ENCODE peak calls at places on chromosomes 12 and 14, in five cellular contexts. L is body of pancreas, S is cardiac muscle cell, I is AG04450, R is GM23338. Y is an unnamed sample. For H3K27me3, the result is how much of the 10 kb centered on the place peaks cover.

GRCh38 chr12:59928416-59928815 is 332.6 kb downstream of the SLC16A7 start:
- DNase-seq in L (peak), R (no peak), S (no peak), I (no peak), Y (no peak)

GRCh38 chr12:64088431-64089349 is 133.4 kb downstream of the KICS2 start:
- DNase-seq in L (peak), I (peak), S (peak), R (peak), Y (no peak)

GRCh38 chr14:50801706-50802105 is 29.3 kb downstream of the NIN start:
- DNase-seq in L (no peak), I (no peak), R (no peak), S (no peak), Y (no peak)

GRCh38 chr14:88804035-88804434 is 11.3 kb upstream of the EML5 start:
- DNase-seq in I (no peak), R (no peak), S (no peak), L (no peak), Y (no peak)

GRCh38 chr14:105075364-105076295 is 10.4 kb upstream of the GPR132 start:
- DNase-seq in R (peak), S (no peak), I (no peak), L (no peak), Y (peak)

GRCh38 chr12:26017484-26018211 is 59.2 kb downstream of the RASSF8 start:
- DNase-seq in R (peak), L (peak), S (peak), I (no peak), Y (peak)

GRCh38 chr12:87441511-87441910 is 587.7 kb downstream of the C12orf50 start:
- DNase-seq in L (no peak), S (no peak), R (no peak), I (no peak), Y (no peak)

GRCh38 chr14:30223385-30223785 is 295.7 kb upstream of the PRKD1 start:
- DNase-seq in L (peak), S (no peak), I (peak), R (no peak), Y (no peak)

GRCh38 chr14:76763362-76764041 is 2.2 kb downstream of the VASH1 start:
- DNase-seq in I (no peak), L (no peak), S (no peak), R (no peak), Y (no peak)

GRCh38 chr12:127245009-127245408 is 1022.0 kb upstream of the TMEM132C start:
- DNase-seq in S (no peak), R (no peak), I (no peak), L (no peak), Y (no peak)

GRCh38 chr12:11978985-11979384 is 91.8 kb upstream of the BCL2L14 start:
- DNase-seq in R (no peak), S (no peak), I (no peak), L (no peak), Y (no peak)

GRCh38 chr12:70513441-70513840 is 123.8 kb downstream of the PTPRB start:
- DNase-seq in I (no peak), S (no peak), R (no peak), L (no peak), Y (no peak)

GRCh38 chr14:105945891-105946290 is 419.5 kb downstream of the TMEM121 start:
- DNase-seq in L (peak), R (no peak), I (no peak), S (no peak), Y (no peak)

GRCh38 chr14:61608245-61609142 is 86.8 kb upstream of the HIF1A start:
- DNase-seq in S (no peak), R (no peak), I (no peak), L (no peak), Y (no peak)

GRCh38 chr14:34252227-34252626 is 209.8 kb downstream of the SPTSSA start:
- DNase-seq in I (no peak), L (no peak), S (no peak), R (no peak), Y (no peak)

GRCh38 chr12:48183091-48183875 is at the start of gene CCDC184:
- DNase-seq in S (peak), L (peak), R (peak), I (no peak), Y (peak)

GRCh38 chr12:48182659-48183058 is 785 bp upstream of the CCDC184 start:
- DNase-seq in L (no peak), R (no peak), I (no peak), S (no peak), Y (no peak)

GRCh38 chr12:48177985-48178384 is 5.5 kb upstream of the CCDC184 start:
- DNase-seq in L (no peak), S (no peak), I (no peak), R (no peak), Y (no peak)

GRCh38 chr12:48180424-48180823 is 3.0 kb upstream of the CCDC184 start:
- DNase-seq in R (no peak), S (no peak), L (no peak), I (no peak), Y (no peak)

DNA sequence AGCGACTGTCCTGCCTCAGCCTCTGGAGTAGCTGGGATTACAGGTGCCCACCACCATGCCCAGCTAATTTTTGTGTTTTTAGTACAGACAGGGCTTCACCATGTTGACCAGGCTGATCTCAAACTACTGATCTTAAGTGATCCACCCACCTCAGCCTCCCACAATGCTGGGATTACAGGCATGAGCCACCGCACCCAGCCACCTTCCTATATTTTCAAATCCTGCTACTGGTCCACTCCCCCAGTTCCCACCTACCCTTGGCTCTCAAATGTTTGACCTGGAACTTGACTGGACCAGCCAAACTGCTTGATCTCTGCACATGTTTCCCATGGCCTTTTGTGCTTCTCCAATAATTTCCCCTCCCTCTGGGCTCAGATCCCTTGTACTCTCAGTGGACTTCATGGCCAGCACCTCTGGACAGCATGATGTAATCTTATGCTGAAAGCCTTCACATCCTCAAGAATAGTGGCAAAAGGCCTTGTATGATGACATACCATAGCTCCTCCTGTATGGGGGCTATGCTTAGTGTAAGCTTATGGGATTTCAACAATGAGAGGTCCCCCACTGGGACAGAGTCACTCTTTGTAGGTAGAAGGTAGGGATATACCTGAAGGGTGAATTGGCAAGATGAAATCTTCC is 2.5 kb upstream of the CCDC184 start:
- DNase-seq in S (no peak), L (no peak), I (no peak), R (no peak), Y (no peak)
- H3K27me3 ChIP-seq in S (half or more), L (under half), I (half or more), R (half or more), Y (under half)

GRCh38 chr12:56599041-56599440 is 31.1 kb downstream of the BAZ2A start:
- DNase-seq in R (no peak), S (no peak), I (no peak), L (no peak), Y (no peak)

GRCh38 chr12:56599797-56600196 is 30.3 kb downstream of the BAZ2A start:
- DNase-seq in R (no peak), L (no peak), I (no peak), S (no peak), Y (no peak)

GRCh38 chr12:56600753-56601152 is 29.4 kb downstream of the BAZ2A start:
- DNase-seq in L (no peak), S (no peak), I (no peak), R (no peak), Y (no peak)

GRCh38 chr12:56602239-56602638 is 27.9 kb downstream of the BAZ2A start:
- DNase-seq in I (no peak), R (no peak), S (no peak), L (no peak), Y (no peak)

GRCh38 chr12:56601503-56601902 is 28.6 kb downstream of the BAZ2A start:
- DNase-seq in R (peak), I (no peak), L (no peak), S (peak), Y (no peak)
- TF ChIP-seq CTCF in R (peak), I (peak), L (no peak), S (no peak), Y (peak)

GRCh38 chr12:54006700-54007220 is 2.0 kb upstream of the HOXC8 start:
- DNase-seq in I (no peak), S (no peak), L (no peak), R (no peak), Y (no peak)

GRCh38 chr12:54008260-54008552 is 579 bp upstream of the HOXC8 start:
- DNase-seq in S (no peak), I (no peak), R (no peak), L (no peak), Y (no peak)

GRCh38 chr12:54009171-54010052 is 627 bp downstream of the HOXC8 start:
- DNase-seq in L (no peak), R (no peak), S (no peak), I (no peak), Y (no peak)

GRCh38 chr12:54005853-54006699 is 2.7 kb upstream of the HOXC8 start:
- DNase-seq in L (peak), R (peak), S (peak), I (peak), Y (peak)

DNA sequence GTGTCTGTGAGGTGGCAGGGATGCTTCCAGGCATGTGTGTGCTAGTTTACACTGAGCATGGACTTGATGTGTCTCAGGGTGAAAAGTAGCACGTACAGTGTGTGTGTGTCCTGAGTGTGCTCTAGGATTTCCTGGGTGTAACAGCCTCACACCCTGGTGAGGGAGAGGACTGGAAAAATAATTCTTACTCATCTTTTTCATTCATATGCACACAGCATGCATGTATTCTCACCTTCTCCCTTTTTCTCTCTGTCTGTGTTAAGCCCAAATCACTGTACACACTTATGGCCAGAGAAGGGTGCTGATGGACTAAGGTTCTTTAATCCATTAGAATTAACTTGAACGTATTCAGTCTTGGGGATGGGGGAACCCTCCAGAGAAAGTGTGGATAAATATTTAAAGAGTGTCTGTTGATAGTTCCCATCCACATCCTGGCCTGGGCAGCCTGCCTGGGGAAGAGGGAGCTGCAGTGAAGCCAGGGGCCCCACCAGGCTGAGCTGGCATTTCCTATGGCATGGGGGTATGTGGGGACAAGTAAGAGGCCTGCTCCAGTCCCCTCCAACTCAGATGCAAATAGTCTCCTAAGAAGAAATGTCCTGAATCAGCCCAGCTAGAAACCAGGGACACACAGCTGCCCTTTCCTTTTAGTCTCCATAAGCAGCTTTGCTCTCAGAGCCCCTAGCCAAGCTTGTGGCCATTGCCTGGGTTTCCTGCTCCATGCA is 1.1 kb upstream of the HOXC8 start:
- DNase-seq in S (no peak), R (no peak), I (no peak), L (no peak), Y (no peak)
- H3K27me3 ChIP-seq in S (half or more), R (half or more), I (half or more), L (under half), Y (under half)

GRCh38 chr14:22489957-22490950 is 98.8 kb downstream of the DAD1 start:
- DNase-seq in L (no peak), S (no peak), R (no peak), I (no peak), Y (peak)
- TF ChIP-seq CTCF in L (no peak), S (no peak), R (no peak), I (no peak), Y (no peak)

GRCh38 chr12:53200107-53200457 is 7.0 kb downstream of the ITGB7 start:
- DNase-seq in L (no peak), S (no peak), R (no peak), I (no peak), Y (no peak)

GRCh38 chr12:53198470-53199110 is 8.5 kb downstream of the ITGB7 start:
- DNase-seq in R (no peak), I (no peak), S (no peak), L (no peak), Y (no peak)

GRCh38 chr12:53200458-53201169 is 6.4 kb downstream of the ITGB7 start:
- DNase-seq in R (no peak), S (no peak), I (no peak), L (no peak), Y (peak)

GRCh38 chr12:53201170-53201541 is 5.9 kb downstream of the ITGB7 start:
- DNase-seq in R (no peak), L (no peak), S (no peak), I (no peak), Y (no peak)

DNA sequence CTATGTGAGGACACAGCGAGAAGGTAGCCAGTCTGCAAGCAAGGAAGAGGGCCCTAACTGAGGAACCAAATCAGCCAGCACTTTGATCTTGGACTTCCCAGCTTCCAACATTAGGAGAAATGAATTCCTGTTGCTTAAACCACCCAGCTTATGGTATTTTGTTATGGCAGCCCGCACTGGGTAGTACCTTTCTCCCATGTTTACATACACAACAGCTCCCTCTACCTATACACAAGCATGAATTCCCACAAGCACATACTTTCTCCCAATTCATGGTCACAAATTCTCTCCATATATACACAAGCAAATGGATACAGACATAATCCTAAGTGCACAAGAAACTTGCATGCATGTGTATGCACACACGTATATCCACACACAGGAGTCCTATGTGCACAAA is 7.4 kb downstream of the ITGB7 start:
- DNase-seq in R (no peak), I (no peak), S (no peak), L (no peak), Y (no peak)
- H3K27me3 ChIP-seq in R (half or more), I (under half), S (under half), L (under half), Y (under half)

Y was measured in GM06990.